ENCODE peak calls at places on chromosomes 3 and 15, in ten cellular contexts. One of them, this sample, is unnamed.

GRCh38 chr3:122343654-122344053 is 18.6 kb downstream of the CSTA start:
- DNase-seq in Panc1: no peak
- DNase-seq in CD4-positive, alpha-beta memory T cell: no peak
- DNase-seq in IMR-90: peak; percentile 19
- DNase-seq in GM23338: no peak
- DNase-seq in effector memory CD4-positive, alpha-beta T cell: no peak
- DNase-seq in testis: no peak
- DNase-seq in CD8-positive, alpha-beta memory T cell: no peak
- DNase-seq in fibroblast of lung: no peak
- DNase-seq in right cardiac atrium: no peak
- DNase-seq in this sample: no peak

GRCh38 chr15:82670699-82671098 is 23.5 kb upstream of the CPEB1 start:
- DNase-seq in fibroblast of lung: no peak
- DNase-seq in effector memory CD4-positive, alpha-beta T cell: no peak
- DNase-seq in CD4-positive, alpha-beta memory T cell: no peak
- DNase-seq in GM23338: no peak
- DNase-seq in Panc1: no peak
- DNase-seq in CD8-positive, alpha-beta memory T cell: no peak
- DNase-seq in IMR-90: no peak
- DNase-seq in testis: no peak
- DNase-seq in right cardiac atrium: no peak
- DNase-seq in this sample: no peak

GRCh38 chr3:87228316-87228715 is 1.2 kb downstream of the CHMP2B start:
- DNase-seq in GM23338: no peak
- DNase-seq in Panc1: no peak
- DNase-seq in IMR-90: peak; percentile 18
- DNase-seq in CD8-positive, alpha-beta memory T cell: no peak
- DNase-seq in testis: no peak
- DNase-seq in fibroblast of lung: peak; percentile 5
- DNase-seq in right cardiac atrium: no peak
- DNase-seq in CD4-positive, alpha-beta memory T cell: no peak
- DNase-seq in effector memory CD4-positive, alpha-beta T cell: no peak
- DNase-seq in this sample: peak; percentile 16

GRCh38 chr3:60585918-60586317 is 665.3 kb downstream of the FHIT start:
- DNase-seq in effector memory CD4-positive, alpha-beta T cell: no peak
- DNase-seq in Panc1: no peak
- DNase-seq in testis: no peak
- DNase-seq in fibroblast of lung: no peak
- DNase-seq in GM23338: no peak
- DNase-seq in IMR-90: no peak
- DNase-seq in CD4-positive, alpha-beta memory T cell: no peak
- DNase-seq in right cardiac atrium: no peak
- DNase-seq in CD8-positive, alpha-beta memory T cell: no peak
- DNase-seq in this sample: no peak

GRCh38 chr3:17874630-17875029 is 132.2 kb upstream of the TBC1D5 start:
- DNase-seq in fibroblast of lung: no peak
- DNase-seq in effector memory CD4-positive, alpha-beta T cell: no peak
- DNase-seq in Panc1: no peak
- DNase-seq in CD4-positive, alpha-beta memory T cell: no peak
- DNase-seq in IMR-90: no peak
- DNase-seq in testis: no peak
- DNase-seq in CD8-positive, alpha-beta memory T cell: no peak
- DNase-seq in GM23338: no peak
- DNase-seq in right cardiac atrium: no peak
- DNase-seq in this sample: no peak

GRCh38 chr3:196875258-196875657 is 7.5 kb downstream of the SENP5 start:
- DNase-seq in GM23338: no peak
- DNase-seq in CD4-positive, alpha-beta memory T cell: no peak
- DNase-seq in right cardiac atrium: no peak
- DNase-seq in fibroblast of lung: no peak
- DNase-seq in Panc1: no peak
- DNase-seq in testis: no peak
- DNase-seq in IMR-90: no peak
- DNase-seq in CD8-positive, alpha-beta memory T cell: no peak
- DNase-seq in effector memory CD4-positive, alpha-beta T cell: no peak
- DNase-seq in this sample: no peak

GRCh38 chr15:51751687-51752683 is 588 bp downstream of the TMOD2 start:
- DNase-seq in CD4-positive, alpha-beta memory T cell: no peak
- DNase-seq in Panc1: no peak
- DNase-seq in CD8-positive, alpha-beta memory T cell: no peak
- DNase-seq in IMR-90: peak; percentile 34
- DNase-seq in fibroblast of lung: peak; percentile 35
- DNase-seq in GM23338: peak; percentile 69
- DNase-seq in effector memory CD4-positive, alpha-beta T cell: no peak
- DNase-seq in right cardiac atrium: peak; percentile 66
- DNase-seq in testis: peak; percentile 50
- DNase-seq in this sample: peak; percentile 46

GRCh38 chr3:123453675-123454074 is 4.8 kb upstream of the ADCY5 start:
- DNase-seq in IMR-90: no peak
- DNase-seq in GM23338: no peak
- DNase-seq in CD4-positive, alpha-beta memory T cell: no peak
- DNase-seq in testis: no peak
- DNase-seq in right cardiac atrium: no peak
- DNase-seq in CD8-positive, alpha-beta memory T cell: no peak
- DNase-seq in Panc1: no peak
- DNase-seq in fibroblast of lung: no peak
- DNase-seq in effector memory CD4-positive, alpha-beta T cell: no peak
- DNase-seq in this sample: no peak

GRCh38 chr3:100063929-100064461 is 50.3 kb downstream of the FILIP1L start:
- DNase-seq in Panc1: no peak
- DNase-seq in CD8-positive, alpha-beta memory T cell: no peak
- DNase-seq in IMR-90: peak; percentile 90
- DNase-seq in right cardiac atrium: no peak
- DNase-seq in GM23338: no peak
- DNase-seq in testis: no peak
- DNase-seq in effector memory CD4-positive, alpha-beta T cell: no peak
- DNase-seq in CD4-positive, alpha-beta memory T cell: no peak
- DNase-seq in fibroblast of lung: peak; percentile 79
- DNase-seq in this sample: no peak
- H3K27ac ChIP-seq in Panc1: no peak overlapping the region
- H3K27ac ChIP-seq in CD8-positive, alpha-beta memory T cell: no peak overlapping the region
- H3K27ac ChIP-seq in IMR-90: peak overlapping the region; percentile 98
- H3K27ac ChIP-seq in right cardiac atrium: peak overlapping the region; percentile 27
- H3K27ac ChIP-seq in GM23338: no peak overlapping the region
- H3K27ac ChIP-seq in testis: no peak overlapping the region
- H3K27ac ChIP-seq in effector memory CD4-positive, alpha-beta T cell: no peak overlapping the region
- H3K27ac ChIP-seq in CD4-positive, alpha-beta memory T cell: no peak overlapping the region
- H3K27ac ChIP-seq in fibroblast of lung: peak overlapping the region; percentile 80
- H3K27ac ChIP-seq in this sample: no peak overlapping the region

GRCh38 chr15:100341662-100342560 is at the start of gene ADAMTS17:
- DNase-seq in Panc1: peak; percentile 64
- DNase-seq in GM23338: peak; percentile 97
- DNase-seq in effector memory CD4-positive, alpha-beta T cell: peak; percentile 92
- DNase-seq in testis: peak; percentile 98
- DNase-seq in IMR-90: peak; percentile 39
- DNase-seq in CD8-positive, alpha-beta memory T cell: peak; percentile 92
- DNase-seq in fibroblast of lung: peak; percentile 84
- DNase-seq in right cardiac atrium: peak; percentile 98
- DNase-seq in CD4-positive, alpha-beta memory T cell: peak; percentile 97
- DNase-seq in this sample: peak; percentile 93
- H3K4me3 ChIP-seq in Panc1: peak within 1 kb of the TSS; percentile 62
- H3K4me3 ChIP-seq in GM23338: peak within 1 kb of the TSS; percentile 71
- H3K4me3 ChIP-seq in effector memory CD4-positive, alpha-beta T cell: peak within 1 kb of the TSS; percentile 82
- H3K4me3 ChIP-seq in testis: peak within 1 kb of the TSS; percentile 62
- H3K4me3 ChIP-seq in IMR-90: no peak within 1 kb of the TSS
- H3K4me3 ChIP-seq in CD8-positive, alpha-beta memory T cell: peak within 1 kb of the TSS; percentile 67
- H3K4me3 ChIP-seq in fibroblast of lung: peak within 1 kb of the TSS; percentile 38
- H3K4me3 ChIP-seq in right cardiac atrium: peak within 1 kb of the TSS; percentile 59
- H3K4me3 ChIP-seq in CD4-positive, alpha-beta memory T cell: peak within 1 kb of the TSS; percentile 79
- H3K4me3 ChIP-seq in this sample: peak within 1 kb of the TSS; percentile 64

GRCh38 chr3:192857148-192857735 is 60.4 kb downstream of the MB21D2 start:
- DNase-seq in testis: peak; percentile 28
- DNase-seq in CD8-positive, alpha-beta memory T cell: no peak
- DNase-seq in GM23338: no peak
- DNase-seq in effector memory CD4-positive, alpha-beta T cell: no peak
- DNase-seq in fibroblast of lung: no peak
- DNase-seq in Panc1: no peak
- DNase-seq in CD4-positive, alpha-beta memory T cell: no peak
- DNase-seq in right cardiac atrium: no peak
- DNase-seq in IMR-90: no peak
- DNase-seq in this sample: no peak

GRCh38 chr3:192861972-192862371 is 55.7 kb downstream of the MB21D2 start:
- DNase-seq in fibroblast of lung: no peak
- DNase-seq in Panc1: no peak
- DNase-seq in right cardiac atrium: no peak
- DNase-seq in GM23338: no peak
- DNase-seq in effector memory CD4-positive, alpha-beta T cell: no peak
- DNase-seq in IMR-90: no peak
- DNase-seq in testis: no peak
- DNase-seq in CD4-positive, alpha-beta memory T cell: no peak
- DNase-seq in CD8-positive, alpha-beta memory T cell: no peak
- DNase-seq in this sample: no peak

GRCh38 chr3:192862408-192863385 is 55.0 kb downstream of the MB21D2 start:
- DNase-seq in CD4-positive, alpha-beta memory T cell: no peak
- DNase-seq in Panc1: no peak
- DNase-seq in CD8-positive, alpha-beta memory T cell: no peak
- DNase-seq in testis: no peak
- DNase-seq in fibroblast of lung: no peak
- DNase-seq in IMR-90: peak; percentile 17
- DNase-seq in effector memory CD4-positive, alpha-beta T cell: no peak
- DNase-seq in right cardiac atrium: no peak
- DNase-seq in GM23338: no peak
- DNase-seq in this sample: no peak

GRCh38 chr3:192858849-192859585 is 58.6 kb downstream of the MB21D2 start:
- DNase-seq in testis: no peak
- DNase-seq in CD4-positive, alpha-beta memory T cell: no peak
- DNase-seq in fibroblast of lung: no peak
- DNase-seq in CD8-positive, alpha-beta memory T cell: no peak
- DNase-seq in GM23338: no peak
- DNase-seq in IMR-90: no peak
- DNase-seq in right cardiac atrium: no peak
- DNase-seq in effector memory CD4-positive, alpha-beta T cell: no peak
- DNase-seq in Panc1: no peak
- DNase-seq in this sample: no peak

GRCh38 chr3:192860464-192860863 is 57.2 kb downstream of the MB21D2 start:
- DNase-seq in IMR-90: no peak
- DNase-seq in fibroblast of lung: no peak
- DNase-seq in CD4-positive, alpha-beta memory T cell: no peak
- DNase-seq in CD8-positive, alpha-beta memory T cell: no peak
- DNase-seq in Panc1: no peak
- DNase-seq in testis: peak; percentile 43
- DNase-seq in effector memory CD4-positive, alpha-beta T cell: no peak
- DNase-seq in GM23338: no peak
- DNase-seq in right cardiac atrium: peak; percentile 63
- DNase-seq in this sample: no peak
- H3K27ac ChIP-seq in IMR-90: no peak overlapping the region
- H3K27ac ChIP-seq in fibroblast of lung: no peak overlapping the region
- H3K27ac ChIP-seq in CD4-positive, alpha-beta memory T cell: no peak overlapping the region
- H3K27ac ChIP-seq in CD8-positive, alpha-beta memory T cell: no peak overlapping the region
- H3K27ac ChIP-seq in Panc1: no peak overlapping the region
- H3K27ac ChIP-seq in testis: no peak overlapping the region
- H3K27ac ChIP-seq in effector memory CD4-positive, alpha-beta T cell: no peak overlapping the region
- H3K27ac ChIP-seq in GM23338: no peak overlapping the region
- H3K27ac ChIP-seq in right cardiac atrium: no peak overlapping the region
- H3K27ac ChIP-seq in this sample: no peak overlapping the region

GRCh38 chr3:9916734-9917680 is at the start of gene IL17RC:
- DNase-seq in Panc1: no peak
- DNase-seq in CD4-positive, alpha-beta memory T cell: no peak
- DNase-seq in CD8-positive, alpha-beta memory T cell: no peak
- DNase-seq in fibroblast of lung: peak; percentile 82
- DNase-seq in GM23338: peak; percentile 91
- DNase-seq in IMR-90: peak; percentile 84
- DNase-seq in right cardiac atrium: peak; percentile 94
- DNase-seq in effector memory CD4-positive, alpha-beta T cell: no peak
- DNase-seq in testis: peak; percentile 88
- DNase-seq in this sample: peak; percentile 86

GRCh38 chr3:9918261-9919038 is 1.6 kb downstream of the IL17RC start:
- DNase-seq in right cardiac atrium: no peak
- DNase-seq in GM23338: no peak
- DNase-seq in fibroblast of lung: no peak
- DNase-seq in effector memory CD4-positive, alpha-beta T cell: no peak
- DNase-seq in Panc1: no peak
- DNase-seq in CD8-positive, alpha-beta memory T cell: no peak
- DNase-seq in IMR-90: no peak
- DNase-seq in testis: no peak
- DNase-seq in CD4-positive, alpha-beta memory T cell: no peak
- DNase-seq in this sample: no peak

GRCh38 chr3:9915252-9916141 is 1.4 kb upstream of the IL17RC start:
- DNase-seq in fibroblast of lung: peak; percentile 59
- DNase-seq in testis: peak; percentile 76
- DNase-seq in Panc1: no peak
- DNase-seq in CD8-positive, alpha-beta memory T cell: no peak
- DNase-seq in effector memory CD4-positive, alpha-beta T cell: no peak
- DNase-seq in right cardiac atrium: peak; percentile 91
- DNase-seq in CD4-positive, alpha-beta memory T cell: no peak
- DNase-seq in GM23338: peak; percentile 81
- DNase-seq in IMR-90: peak; percentile 52
- DNase-seq in this sample: peak; percentile 69

GRCh38 chr3:9916346-9916733 is 558 bp upstream of the IL17RC start:
- DNase-seq in IMR-90: peak; percentile 48
- DNase-seq in CD4-positive, alpha-beta memory T cell: no peak
- DNase-seq in testis: no peak
- DNase-seq in GM23338: peak; percentile 24
- DNase-seq in fibroblast of lung: peak; percentile 43
- DNase-seq in right cardiac atrium: no peak
- DNase-seq in Panc1: no peak
- DNase-seq in effector memory CD4-positive, alpha-beta T cell: no peak
- DNase-seq in CD8-positive, alpha-beta memory T cell: no peak
- DNase-seq in this sample: peak; percentile 25

DNA sequence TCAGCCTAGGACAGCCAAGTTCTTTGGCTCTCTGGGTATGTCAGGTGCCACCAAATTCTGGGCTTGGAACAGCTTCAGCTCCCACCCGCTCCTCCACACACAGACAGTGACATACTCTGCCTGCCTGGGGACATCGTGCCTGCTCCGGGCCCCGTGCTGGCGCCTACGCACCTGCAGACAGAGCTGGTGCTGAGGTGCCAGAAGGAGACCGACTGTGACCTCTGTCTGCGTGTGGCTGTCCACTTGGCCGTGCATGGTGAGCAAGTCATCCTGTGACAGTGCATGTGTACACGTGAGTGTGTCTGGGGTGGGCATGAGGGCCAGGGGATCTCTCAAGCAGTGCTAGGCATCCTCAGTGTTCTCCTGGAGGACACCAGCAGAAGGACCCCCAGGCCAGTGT is 922 bp downstream of the IL17RC start:
- DNase-seq in GM23338: no peak
- DNase-seq in Panc1: no peak
- DNase-seq in fibroblast of lung: no peak
- DNase-seq in right cardiac atrium: no peak
- DNase-seq in testis: no peak
- DNase-seq in CD8-positive, alpha-beta memory T cell: no peak
- DNase-seq in IMR-90: no peak
- DNase-seq in CD4-positive, alpha-beta memory T cell: no peak
- DNase-seq in effector memory CD4-positive, alpha-beta T cell: no peak
- DNase-seq in this sample: no peak
- H3K4me3 ChIP-seq in GM23338: no peak overlapping the region
- H3K4me3 ChIP-seq in Panc1: peak overlapping the region; percentile 72
- H3K4me3 ChIP-seq in fibroblast of lung: peak overlapping the region; percentile 59
- H3K4me3 ChIP-seq in right cardiac atrium: peak overlapping the region; percentile 35
- H3K4me3 ChIP-seq in testis: no peak overlapping the region
- H3K4me3 ChIP-seq in CD8-positive, alpha-beta memory T cell: no peak overlapping the region
- H3K4me3 ChIP-seq in IMR-90: no peak overlapping the region
- H3K4me3 ChIP-seq in CD4-positive, alpha-beta memory T cell: no peak overlapping the region
- H3K4me3 ChIP-seq in effector memory CD4-positive, alpha-beta T cell: no peak overlapping the region
- H3K4me3 ChIP-seq in this sample: no peak overlapping the region

This sample was measured in SJCRH30.